ENCODE peak calls at places on chromosomes 12 and 14, in nine cellular contexts. S, P, R, T, H, Q, V, Z and Y are unnamed samples.

GRCh38 chr12:69341328-69341727 is 6.9 kb upstream of the LYZ start:
- DNase-seq in Z (no peak), R (no peak), H (no peak), T (peak), S (no peak), P (peak), V (no peak), Q (no peak), Y (no peak)

GRCh38 chr12:100234591-100235304 is 32.1 kb downstream of the DEPDC4 start:
- DNase-seq in S (peak), H (peak), P (peak), Q (no peak), Z (no peak), T (peak), R (peak), V (peak), Y (peak)

GRCh38 chr12:110932048-110932447 is 11.7 kb upstream of the MYL2 start:
- DNase-seq in Q (no peak), P (no peak), T (no peak), R (no peak), S (no peak), H (peak), Z (no peak), V (no peak), Y (peak)

GRCh38 chr12:6345319-6346071 is 3.6 kb upstream of the TNFRSF1A start:
- DNase-seq in T (no peak), H (peak), Q (no peak), Z (no peak), S (no peak), V (peak), P (peak), R (no peak), Y (peak)

GRCh38 chr12:116759783-116760581 is 21.9 kb downstream of the RNFT2 start:
- DNase-seq in P (no peak), H (no peak), S (no peak), Q (no peak), Z (no peak), R (no peak), V (no peak), T (no peak), Y (no peak)

GRCh38 chr12:22543246-22544037 is 900 bp downstream of the C2CD5 start:
- DNase-seq in R (no peak), V (no peak), H (peak), P (peak), Z (peak), T (no peak), Q (peak), S (no peak), Y (peak)

GRCh38 chr12:104480826-104481457 is 24.2 kb downstream of the CHST11 start:
- DNase-seq in T (peak), Z (no peak), R (no peak), H (peak), P (peak), Q (peak), S (no peak), V (no peak), Y (peak)

GRCh38 chr14:104101651-104102281 is 16.3 kb downstream of the ASPG start:
- DNase-seq in Z (no peak), S (no peak), P (no peak), T (no peak), V (no peak), H (no peak), R (no peak), Q (peak), Y (no peak)

GRCh38 chr12:78712834-78713455 is 151.6 kb upstream of the SYT1 start:
- DNase-seq in H (no peak), Q (no peak), P (no peak), V (no peak), S (no peak), R (no peak), T (no peak), Z (no peak), Y (no peak)

GRCh38 chr12:80353254-80353653 is 90.8 kb upstream of the PTPRQ start:
- DNase-seq in T (no peak), S (no peak), H (peak), Q (no peak), R (no peak), Z (no peak), P (peak), V (peak), Y (peak)

GRCh38 chr12:108856170-108856427 is 1.3 kb downstream of the SSH1 start:
- DNase-seq in P (peak), S (no peak), H (no peak), R (no peak), T (no peak), Q (no peak), V (no peak), Z (no peak), Y (no peak)

GRCh38 chr14:52078093-52078492 is 9.2 kb upstream of the NID2 start:
- DNase-seq in Q (no peak), R (no peak), H (peak), Z (no peak), T (no peak), S (no peak), V (no peak), P (no peak), Y (peak)

GRCh38 chr12:95549392-95550084 is 1.7 kb downstream of the USP44 start:
- DNase-seq in S (no peak), Z (no peak), V (no peak), R (no peak), Q (no peak), P (no peak), T (no peak), H (no peak), Y (no peak)

GRCh38 chr12:88258396-88258795 is 116.3 kb downstream of the TMTC3 start:
- DNase-seq in Q (no peak), T (no peak), S (peak), V (peak), Z (no peak), H (no peak), R (no peak), P (no peak), Y (no peak)

GRCh38 chr12:23290627-23291330 is 658.7 kb downstream of the SOX5 start:
- DNase-seq in R (no peak), S (no peak), T (no peak), P (no peak), Q (no peak), Z (no peak), V (no peak), H (no peak), Y (no peak)

GRCh38 chr12:75862692-75863471 is 168.7 kb downstream of the PHLDA1 start:
- DNase-seq in Q (no peak), Z (no peak), R (peak), T (no peak), V (peak), H (peak), S (peak), P (peak), Y (peak)

GRCh38 chr14:55535521-55536207 is 44.3 kb upstream of the KTN1 start:
- DNase-seq in V (no peak), P (peak), S (no peak), Z (no peak), Q (no peak), T (no peak), H (no peak), R (no peak), Y (peak)

GRCh38 chr12:127083028-127083949 is 1183.7 kb upstream of the TMEM132C start:
- DNase-seq in Z (no peak), T (peak), R (peak), Q (no peak), H (peak), V (peak), P (peak), S (peak), Y (peak)

GRCh38 chr14:52792097-52792415 is 649 bp upstream of the GNPNAT1 start:
- DNase-seq in V (no peak), P (no peak), S (no peak), Q (no peak), Z (no peak), H (no peak), T (no peak), R (no peak), Y (no peak)

GRCh38 chr14:77023001-77023996 is 5.2 kb downstream of the IRF2BPL start:
- DNase-seq in V (peak), R (no peak), Z (no peak), S (no peak), Q (no peak), H (peak), T (no peak), P (peak), Y (peak)

GRCh38 chr14:36655054-36655381 is 6.6 kb upstream of the PAX9 start:
- DNase-seq in S (no peak), Z (no peak), V (no peak), H (no peak), R (no peak), P (no peak), T (no peak), Q (no peak), Y (no peak)

GRCh38 chr14:54207991-54208520 is 188.8 kb upstream of the CDKN3 start:
- DNase-seq in S (no peak), H (no peak), Z (no peak), T (no peak), P (peak), Q (no peak), R (no peak), V (no peak), Y (no peak)

GRCh38 chr14:69328765-69329164 is 68.8 kb downstream of the GALNT16 start:
- DNase-seq in Z (no peak), Q (no peak), R (no peak), T (no peak), S (no peak), H (no peak), P (no peak), V (no peak), Y (no peak)

GRCh38 chr12:19967486-19967885 is 400.9 kb upstream of the PDE3A start:
- DNase-seq in Q (no peak), P (peak), R (no peak), H (peak), V (peak), Z (no peak), T (peak), S (peak), Y (peak)

GRCh38 chr12:12176402-12176801 is 90.4 kb downstream of the LRP6 start:
- DNase-seq in Q (no peak), V (no peak), P (no peak), S (no peak), R (no peak), Z (no peak), H (no peak), T (no peak), Y (no peak)

GRCh38 chr14:76918751-76919421 is 92.7 kb downstream of the LRRC74A start:
- DNase-seq in R (peak), T (peak), Q (peak), V (peak), Z (no peak), S (peak), H (peak), P (peak), Y (peak)

GRCh38 chr14:92783813-92784431 is 10.2 kb upstream of the GOLGA5 start:
- DNase-seq in P (peak), T (no peak), S (peak), V (peak), Z (no peak), R (peak), H (peak), Q (no peak), Y (peak)

GRCh38 chr14:69077841-69078240 is 75.1 kb downstream of the DCAF5 start:
- DNase-seq in T (peak), V (peak), H (peak), Q (no peak), Z (no peak), S (peak), P (peak), R (no peak), Y (peak)

GRCh38 chr12:121637231-121637914 is 11.0 kb downstream of the ORAI1 start:
- DNase-seq in T (no peak), S (no peak), Q (peak), P (no peak), R (no peak), V (no peak), H (no peak), Z (no peak), Y (no peak)